ENCODE peak calls at places on chromosomes 12 and 14, in six cellular contexts. Y is GM10248, V is fibroblast of pulmonary artery, J is lower leg skin, M is tibial artery, N is AG04450. S is an unnamed sample.

GRCh38 chr12:64097346-64098105 is 124.6 kb downstream of the KICS2 start:
- DNase-seq in J (no peak), Y (no peak), V (peak; percentile 52), M (no peak), N (no peak), S (no peak)

GRCh38 chr14:99035712-99036593 is 236.0 kb downstream of the BCL11B start:
- DNase-seq in V (peak; percentile 79), J (peak; percentile 97), N (peak; percentile 77), Y (no peak), M (peak; percentile 97), S (no peak)

GRCh38 chr12:106901276-106901675 is 54.4 kb upstream of the TMEM263 start:
- DNase-seq in V (no peak), Y (no peak), N (no peak), M (no peak), J (no peak), S (no peak)

GRCh38 chr14:100640481-100641273 is 53.5 kb upstream of the BEGAIN start:
- DNase-seq in V (no peak), J (no peak), M (no peak), Y (peak; percentile 66), N (no peak), S (no peak)

GRCh38 chr12:20017772-20018171 is 350.6 kb upstream of the PDE3A start:
- DNase-seq in N (no peak), Y (no peak), M (no peak), V (no peak), J (no peak), S (no peak)

GRCh38 chr12:121765573-121765972 is 27.9 kb downstream of the RHOF start:
- DNase-seq in M (no peak), J (no peak), Y (no peak), V (peak; percentile 72), N (peak; percentile 88), S (no peak)

GRCh38 chr12:47184229-47184628 is 104.5 kb upstream of the AMIGO2 start:
- DNase-seq in Y (no peak), J (no peak), V (no peak), M (no peak), N (no peak), S (no peak)

GRCh38 chr14:52545584-52546317 is 6.6 kb downstream of the TXNDC16 start:
- DNase-seq in N (no peak), Y (no peak), V (no peak), J (no peak), M (no peak), S (no peak)

GRCh38 chr12:114902665-114903393 is 218.9 kb upstream of the TBX3 start:
- DNase-seq in J (no peak), V (peak; percentile 84), N (peak; percentile 81), M (no peak), Y (no peak), S (no peak)

GRCh38 chr12:90029317-90029716 is 320.7 kb upstream of the ATP2B1 start:
- DNase-seq in N (no peak), J (no peak), V (no peak), Y (no peak), M (no peak), S (no peak)

GRCh38 chr12:82146740-82147139 is 211.4 kb downstream of the CCDC59 start:
- DNase-seq in M (no peak), V (no peak), N (no peak), J (no peak), Y (no peak), S (no peak)

GRCh38 chr12:33832900-33833299 is 189.4 kb upstream of the ALG10 start:
- DNase-seq in N (no peak), J (no peak), V (no peak), Y (no peak), M (no peak), S (no peak)

GRCh38 chr12:128820723-128821432 is 2.9 kb downstream of the SLC15A4 start:
- DNase-seq in J (no peak), M (no peak), N (no peak), Y (peak; percentile 78), V (no peak), S (no peak)

GRCh38 chr12:104358353-104359003 is 54.9 kb downstream of the EID3 start:
- DNase-seq in J (peak; percentile 92), M (peak; percentile 76), N (no peak), Y (peak; percentile 83), V (peak; percentile 76), S (peak; percentile 67)

GRCh38 chr12:127487031-127487430 is 779.9 kb upstream of the TMEM132C start:
- DNase-seq in M (no peak), J (no peak), N (no peak), V (no peak), Y (no peak), S (no peak)

GRCh38 chr12:127489055-127489454 is 777.9 kb upstream of the TMEM132C start:
- DNase-seq in J (no peak), Y (no peak), M (no peak), N (no peak), V (no peak), S (no peak)

GRCh38 chr12:127480775-127481314 is 786.1 kb upstream of the TMEM132C start:
- DNase-seq in N (no peak), J (no peak), V (no peak), Y (no peak), M (no peak), S (no peak)

GRCh38 chr12:127482950-127483349 is 784.0 kb upstream of the TMEM132C start:
- DNase-seq in Y (no peak), J (no peak), M (no peak), N (no peak), V (no peak), S (no peak)

DNA sequence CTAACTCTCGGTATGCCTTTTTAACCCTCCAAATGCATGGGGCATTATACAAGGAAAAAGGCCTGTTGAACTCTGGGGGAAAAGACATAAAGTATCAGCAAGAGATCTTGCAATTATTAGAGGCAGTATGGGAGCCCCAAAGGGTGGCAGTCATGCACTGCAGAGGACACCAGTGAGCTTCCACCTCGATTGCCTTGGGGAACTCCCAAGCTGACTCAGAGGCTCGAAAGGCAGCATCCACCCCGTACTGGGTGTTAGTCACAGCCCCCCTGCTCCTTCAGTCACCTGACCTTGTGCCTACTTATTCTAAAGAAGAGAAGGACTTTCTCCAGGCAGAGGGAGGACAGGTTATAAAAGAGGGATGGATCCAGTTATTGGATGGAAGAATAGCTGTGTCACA is 781.4 kb upstream of the TMEM132C start:
- DNase-seq in M (no peak), Y (no peak), N (peak; percentile 68), J (no peak), V (peak; percentile 42), S (peak; percentile 1)
- TF ChIP-seq CTCF in M (no peak), Y (no peak), N (peak; percentile 52), J (no peak), V (no peak), S (no peak)

GRCh38 chr12:2208837-2209236 is 156.1 kb downstream of the CACNA1C start:
- DNase-seq in N (no peak), J (peak; percentile 63), M (no peak), Y (no peak), V (no peak), S (no peak)
- TF ChIP-seq CTCF in N (no peak), J (no peak), M (no peak), Y (no peak), V (no peak), S (no peak)

GRCh38 chr14:47044841-47045240 is 393.3 kb upstream of the RPL10L start:
- DNase-seq in V (no peak), Y (no peak), N (no peak), M (no peak), J (no peak), S (no peak)
- TF ChIP-seq CTCF in V (no peak), Y (no peak), N (no peak), M (no peak), J (no peak), S (peak; percentile 14)

GRCh38 chr14:103333754-103334643 is at the start of gene EIF5:
- DNase-seq in N (peak; percentile 97), M (peak; percentile 100), J (peak; percentile 100), V (peak; percentile 99), Y (peak; percentile 97), S (peak; percentile 81)
- TF ChIP-seq CTCF in N (peak; percentile 23), M (peak; percentile 47), J (no peak), V (no peak), Y (no peak), S (no peak)

DNA sequence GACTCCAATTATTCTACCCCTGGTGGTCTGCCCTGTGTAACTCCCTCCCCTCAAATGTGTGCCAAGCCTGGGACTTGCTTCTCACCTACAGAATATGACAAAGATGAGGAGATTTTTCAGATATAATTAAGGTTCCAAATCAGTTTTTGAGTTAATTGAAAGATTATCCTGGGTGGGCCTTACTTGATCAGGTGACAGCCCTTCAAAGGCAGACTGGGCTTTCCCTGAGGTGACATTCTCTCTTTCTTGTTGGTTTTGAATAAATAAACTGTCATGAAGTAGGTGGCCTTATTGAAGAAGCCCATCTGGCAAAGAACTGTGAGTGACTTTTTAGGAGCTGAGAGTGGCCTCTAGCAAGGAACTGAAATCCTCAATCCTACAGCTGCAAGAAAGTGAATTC is 106.0 kb downstream of the BRMS1L start:
- DNase-seq in J (no peak), V (no peak), N (no peak), Y (no peak), M (no peak), S (no peak)
- TF ChIP-seq CTCF in J (no peak), V (no peak), N (no peak), Y (no peak), M (no peak), S (no peak)

GRCh38 chr14:90490727-90491050 is 93.9 kb downstream of the CALM1 start:
- DNase-seq in J (peak; percentile 56), Y (peak; percentile 4), V (no peak), N (no peak), M (no peak), S (no peak)

GRCh38 chr14:90489916-90490726 is 93.3 kb downstream of the CALM1 start:
- DNase-seq in Y (peak; percentile 7), N (no peak), J (peak; percentile 50), M (no peak), V (peak; percentile 5), S (no peak)

GRCh38 chr14:90488256-90488655 is 91.4 kb downstream of the CALM1 start:
- DNase-seq in N (no peak), V (no peak), Y (no peak), M (no peak), J (peak; percentile 65), S (no peak)

GRCh38 chr14:90487462-90487861 is 90.6 kb downstream of the CALM1 start:
- DNase-seq in N (no peak), M (peak; percentile 25), J (no peak), V (no peak), Y (peak; percentile 4), S (no peak)

GRCh38 chr14:90489306-90489705 is 92.5 kb downstream of the CALM1 start:
- DNase-seq in M (peak; percentile 41), J (peak; percentile 61), Y (peak; percentile 5), N (no peak), V (no peak), S (no peak)
- TF ChIP-seq CTCF in M (no peak), J (no peak), Y (no peak), N (no peak), V (no peak), S (no peak)

GRCh38 chr14:85562630-85563029 is 32.7 kb downstream of the FLRT2 start:
- DNase-seq in N (no peak), V (no peak), J (no peak), Y (no peak), M (no peak), S (no peak)
- TF ChIP-seq CTCF in N (no peak), V (no peak), J (no peak), Y (no peak), M (no peak), S (no peak)